ENCODE peak calls at places on chromosomes 5 and 9, in eight cellular contexts. U is cardiac muscle cell, L is right cardiac atrium, V is hepatocyte, Z is stomach, D is left ventricle myocardium inferior, A is aorta, H is PC-3. R is an unnamed sample. For H3K4me1, the result is how much of the 10 kb centered on the place peaks cover.

GRCh38 chr5:157478726-157479125 is 18.7 kb downstream of the NIPAL4 start:
- DNase-seq in U (no peak), A (no peak), H (peak), Z (no peak), D (no peak), L (no peak), V (no peak), R (no peak)

GRCh38 chr9:122110100-122110833 is 17.2 kb upstream of the TTLL11 start:
- DNase-seq in L (no peak), Z (no peak), U (no peak), V (no peak), D (no peak), A (peak), H (no peak), R (no peak)

GRCh38 chr9:136512651-136513066 is 29.8 kb upstream of the SEC16A start:
- DNase-seq in D (peak), Z (no peak), H (no peak), A (no peak), L (peak), U (no peak), V (no peak), R (no peak)

GRCh38 chr5:141961466-141961865 is 3.5 kb upstream of the PCDH12 start:
- DNase-seq in V (no peak), D (no peak), Z (no peak), L (no peak), H (no peak), U (no peak), A (no peak), R (no peak)

GRCh38 chr5:179344301-179345178 is 721 bp downstream of the ADAMTS2 start:
- DNase-seq in Z (no peak), H (no peak), L (peak), D (no peak), U (peak), V (peak), A (peak), R (no peak)

GRCh38 chr5:97131139-97131710 is 11.2 kb downstream of the LIX1 start:
- DNase-seq in A (no peak), U (no peak), D (no peak), V (no peak), L (no peak), Z (no peak), H (no peak), R (no peak)

GRCh38 chr5:137619191-137619870 is 116.6 kb downstream of the KLHL3 start:
- DNase-seq in H (peak), V (no peak), D (peak), Z (no peak), L (peak), A (peak), U (no peak), R (peak)

GRCh38 chr9:7234144-7234543 is 476.4 kb downstream of the KDM4C start:
- DNase-seq in L (no peak), H (peak), V (peak), D (no peak), A (no peak), U (peak), Z (no peak), R (no peak)

GRCh38 chr5:179820127-179820482 is 600 bp upstream of the SQSTM1 start:
- DNase-seq in Z (no peak), D (no peak), H (no peak), L (peak), A (no peak), V (no peak), U (no peak), R (no peak)

GRCh38 chr9:70003786-70004185 is 39.9 kb upstream of the MAMDC2 start:
- DNase-seq in A (no peak), Z (no peak), H (no peak), D (no peak), U (no peak), L (no peak), V (no peak), R (no peak)

GRCh38 chr5:165290535-165290934 is 1785.1 kb downstream of the MAT2B start:
- DNase-seq in V (no peak), L (no peak), Z (no peak), H (no peak), A (no peak), D (no peak), U (no peak), R (no peak)

GRCh38 chr5:142435410-142436115 is 110.7 kb upstream of the SPRY4 start:
- DNase-seq in A (no peak), U (no peak), D (no peak), L (no peak), Z (no peak), H (no peak), V (no peak), R (no peak)

GRCh38 chr9:127397722-127398647 is 1.0 kb downstream of the SLC2A8 start:
- DNase-seq in H (peak), U (peak), A (peak), Z (peak), L (peak), D (peak), V (peak), R (peak)

GRCh38 chr5:53613036-53613435 is 52.6 kb downstream of the NDUFS4 start:
- DNase-seq in L (no peak), A (no peak), U (peak), H (no peak), D (no peak), Z (no peak), V (peak), R (no peak)

GRCh38 chr9:2711716-2712115 is 5.6 kb upstream of the KCNV2 start:
- DNase-seq in Z (no peak), H (no peak), L (no peak), A (no peak), V (no peak), U (peak), D (no peak), R (no peak)

GRCh38 chr9:134566936-134567335 is 74.7 kb upstream of the COL5A1 start:
- DNase-seq in U (no peak), L (no peak), A (peak), D (no peak), V (peak), H (no peak), Z (peak), R (no peak)

GRCh38 chr9:119284587-119285337 is 84.5 kb downstream of the BRINP1 start:
- DNase-seq in L (peak), V (no peak), H (no peak), U (no peak), A (no peak), D (no peak), Z (no peak), R (no peak)

GRCh38 chr5:162496080-162496808 is 428.7 kb downstream of the GABRG2 start:
- DNase-seq in V (no peak), D (no peak), Z (no peak), U (no peak), A (no peak), H (peak), L (no peak), R (no peak)

GRCh38 chr9:3360245-3360644 is 165.6 kb downstream of the RFX3 start:
- DNase-seq in V (no peak), Z (no peak), H (no peak), U (no peak), A (no peak), D (no peak), L (no peak), R (no peak)

GRCh38 chr5:657570-657969 is 35.6 kb downstream of the TPPP start:
- DNase-seq in Z (no peak), H (peak), A (no peak), V (no peak), L (no peak), D (no peak), U (no peak), R (no peak)

GRCh38 chr5:124996764-124997077 is 250.3 kb upstream of the ZNF608 start:
- DNase-seq in L (no peak), H (peak), A (no peak), U (no peak), D (no peak), Z (no peak), V (no peak), R (no peak)

GRCh38 chr9:125755340-125755739 is 8.2 kb downstream of the PBX3 start:
- DNase-seq in A (no peak), D (no peak), Z (no peak), L (no peak), U (no peak), V (no peak), H (no peak), R (no peak)

GRCh38 chr9:4096121-4096520 is 203.7 kb downstream of the GLIS3 start:
- DNase-seq in H (no peak), U (no peak), A (no peak), D (no peak), Z (no peak), L (no peak), V (no peak), R (no peak)

GRCh38 chr5:129413570-129413969 is 46.5 kb upstream of the ADAMTS19 start:
- DNase-seq in L (no peak), D (no peak), H (no peak), A (no peak), U (no peak), Z (no peak), V (no peak), R (no peak)

GRCh38 chr5:134784946-134785620 is 26.5 kb downstream of the DDX46 start:
- DNase-seq in L (no peak), Z (no peak), A (no peak), V (no peak), U (no peak), D (no peak), H (no peak), R (no peak)

GRCh38 chr5:119801570-119801969 is 172.2 kb downstream of the FAM170A start:
- DNase-seq in H (no peak), L (no peak), D (no peak), A (no peak), Z (no peak), U (no peak), V (no peak), R (no peak)

DNA sequence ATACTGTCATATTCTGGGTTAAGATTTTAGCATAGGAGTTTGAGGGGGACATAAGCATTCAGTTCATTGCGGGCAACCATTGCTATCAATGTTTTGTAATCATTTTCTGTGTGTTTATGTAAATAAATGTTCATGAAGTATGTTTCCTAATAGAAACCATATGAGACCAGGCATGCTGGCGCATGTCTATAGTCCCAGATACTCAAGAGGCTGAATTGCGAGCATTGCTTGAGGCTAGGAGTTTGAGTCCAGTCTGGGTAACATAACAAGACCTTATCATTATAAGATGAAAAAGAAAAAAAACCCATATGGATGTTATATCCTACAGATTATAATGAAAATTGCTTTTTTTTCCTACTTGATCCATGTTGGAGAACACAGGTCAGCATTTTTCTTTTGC is 91.1 kb downstream of the F2RL2 start:
- DNase-seq in V (no peak), U (no peak), H (no peak), L (no peak), A (no peak), Z (no peak), D (no peak), R (no peak)
- H3K4me1 ChIP-seq in V (under half), U (under half), H (under half), L (under half), A (under half), Z (under half), D (under half), R (under half)

DNA sequence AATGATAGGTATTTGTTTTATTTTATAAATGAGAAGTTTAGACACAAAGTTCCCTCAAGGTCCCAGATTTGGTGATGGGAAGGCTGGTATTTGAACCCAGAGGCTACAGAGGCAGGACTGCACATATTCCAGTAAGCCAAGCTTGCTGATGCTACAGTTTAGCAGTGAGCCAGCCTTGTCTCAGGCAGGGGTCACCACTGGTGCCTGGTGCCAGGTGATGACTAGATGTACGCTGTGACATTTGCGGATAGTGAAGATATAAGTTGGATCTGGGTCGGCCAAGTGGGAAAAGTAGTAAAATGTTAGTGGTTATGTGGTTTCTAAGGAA is 143.9 kb downstream of the AOPEP start:
- DNase-seq in H (peak), D (no peak), V (no peak), L (no peak), A (no peak), U (no peak), Z (no peak), R (peak)
- H3K4me1 ChIP-seq in H (half or more), D (half or more), V (under half), L (under half), A (under half), U (half or more), Z (under half), R (under half)

DNA sequence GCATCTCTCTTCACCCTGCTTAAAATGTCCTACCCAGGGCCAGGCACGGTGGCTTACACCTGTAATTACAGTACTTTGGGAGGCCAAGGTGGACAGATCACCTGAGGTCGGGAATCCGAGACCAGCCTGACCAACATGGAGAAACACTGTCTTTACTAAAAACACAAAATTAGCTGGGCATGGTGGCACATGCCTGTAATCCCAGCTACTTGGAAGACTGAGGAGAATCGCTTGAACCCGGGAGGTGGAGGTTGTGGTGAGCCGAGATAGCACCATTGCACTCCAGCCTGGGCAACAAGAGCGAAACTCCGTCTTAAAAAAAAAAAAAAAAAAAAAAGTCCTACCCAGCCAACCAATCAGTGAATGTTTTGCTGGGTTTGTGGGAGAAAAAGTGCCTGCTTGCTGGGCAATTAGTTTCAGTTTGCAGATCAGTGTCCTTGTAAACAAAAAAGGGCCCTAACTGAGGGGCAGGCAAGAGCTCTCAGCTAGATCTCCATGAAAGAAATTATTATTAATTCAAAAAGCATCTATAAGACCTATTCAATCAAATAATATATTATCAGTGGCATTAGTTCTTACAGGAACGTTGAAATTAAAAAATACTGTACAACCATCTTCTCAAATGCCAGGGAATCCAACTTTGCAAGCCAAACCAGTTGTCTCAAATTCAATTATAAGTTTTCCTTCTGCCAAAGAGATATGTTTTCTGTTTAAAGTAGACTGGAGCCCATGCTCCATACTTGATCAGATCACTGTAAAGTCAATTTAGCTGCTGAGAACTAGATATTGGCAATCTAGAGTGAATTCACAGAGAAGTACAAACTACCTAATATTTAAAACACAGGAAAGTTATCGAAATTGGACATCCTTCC is 3.9 kb downstream of the MEGF9 start:
- DNase-seq in U (no peak), A (no peak), H (peak), Z (no peak), V (no peak), D (no peak), L (no peak), R (no peak)
- H3K4me1 ChIP-seq in U (under half), A (under half), H (under half), Z (under half), V (under half), D (half or more), L (under half), R (under half)

GRCh38 chr5:145936401-145937131 is at the start of gene SH3RF2:
- DNase-seq in Z (peak), V (peak), D (peak), L (peak), U (peak), A (peak), H (peak), R (peak)
- H3K4me1 ChIP-seq in Z (under half), V (under half), D (under half), L (under half), U (under half), A (under half), H (under half), R (under half)

GRCh38 chr5:177378884-177379883 is 5.0 kb upstream of the SLC34A1 start:
- DNase-seq in H (peak), V (peak), A (no peak), Z (no peak), D (no peak), U (no peak), L (no peak), R (no peak)

GRCh38 chr5:177376107-177376506 is 8.1 kb upstream of the SLC34A1 start:
- DNase-seq in U (no peak), H (no peak), D (no peak), Z (no peak), A (no peak), V (no peak), L (no peak), R (no peak)

GRCh38 chr5:177374211-177374610 is 10.0 kb upstream of the SLC34A1 start:
- DNase-seq in A (no peak), L (no peak), U (no peak), V (no peak), D (no peak), Z (no peak), H (no peak), R (no peak)

GRCh38 chr5:177380805-177381126 is 3.5 kb upstream of the SLC34A1 start:
- DNase-seq in D (no peak), Z (no peak), U (no peak), H (no peak), A (no peak), L (no peak), V (no peak), R (no peak)

DNA sequence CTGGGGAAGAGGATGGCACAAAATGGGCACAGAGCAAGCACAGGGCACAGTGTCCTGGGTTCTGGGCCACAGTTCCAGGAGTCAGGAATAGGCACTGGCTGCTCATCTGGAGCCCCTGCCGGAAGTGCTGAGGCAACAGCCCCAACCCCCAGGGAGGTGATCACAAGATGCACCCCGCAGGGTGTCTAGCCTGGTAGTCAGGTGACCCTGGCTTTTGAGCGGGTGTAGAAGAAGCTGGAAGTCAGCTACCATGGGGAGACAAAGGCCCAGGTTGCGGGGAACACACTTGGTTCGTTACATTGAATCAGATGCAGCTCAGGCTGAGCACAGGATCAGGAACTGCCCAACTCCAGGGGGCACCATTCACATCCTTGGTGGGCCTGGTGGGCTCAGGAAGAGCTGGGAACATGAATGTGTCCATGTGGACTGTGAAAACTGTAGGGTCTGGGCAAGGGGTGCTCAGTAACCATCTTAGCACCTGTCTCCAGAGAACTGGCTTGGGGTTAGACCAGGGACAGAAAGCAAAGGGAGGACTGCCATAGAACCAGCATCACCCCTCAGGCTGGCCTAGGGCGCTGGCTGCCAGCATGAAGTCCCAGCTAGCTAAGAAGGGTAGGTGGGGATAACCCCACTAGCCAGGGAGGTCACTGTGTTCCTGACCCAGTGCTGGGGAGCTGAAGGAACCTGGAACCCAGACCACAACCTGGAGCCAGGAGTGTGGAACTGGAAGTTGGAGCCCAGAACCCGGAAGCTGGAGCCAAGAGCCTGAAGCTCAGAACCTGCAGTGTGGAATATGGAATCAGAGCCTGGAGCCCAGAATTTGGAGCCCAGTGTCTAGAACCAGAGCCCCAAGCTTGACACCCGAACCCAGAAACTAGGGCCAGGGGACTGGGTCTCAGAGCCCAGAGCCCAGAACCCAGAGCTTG is 6.1 kb upstream of the SLC34A1 start:
- DNase-seq in Z (no peak), V (no peak), A (no peak), D (no peak), L (no peak), H (no peak), U (no peak), R (no peak)
- H3K4me1 ChIP-seq in Z (under half), V (under half), A (under half), D (under half), L (under half), H (under half), U (under half), R (under half)

GRCh38 chr9:128885376-128885775 is 3.4 kb downstream of the LRRC8A start:
- DNase-seq in H (no peak), L (no peak), D (no peak), Z (no peak), U (no peak), V (no peak), A (no peak), R (no peak)

GRCh38 chr9:128882677-128883590 is 1.0 kb downstream of the LRRC8A start:
- DNase-seq in H (no peak), A (peak), U (peak), V (no peak), Z (no peak), D (no peak), L (peak), R (no peak)

GRCh38 chr9:128884164-128884563 is 2.2 kb downstream of the LRRC8A start:
- DNase-seq in H (no peak), A (no peak), V (no peak), L (no peak), Z (no peak), U (no peak), D (no peak), R (no peak)

GRCh38 chr9:128881627-128881883 is 195 bp downstream of the KYAT1 start:
- DNase-seq in U (no peak), H (no peak), D (no peak), L (no peak), V (no peak), A (no peak), Z (no peak), R (no peak)

GRCh38 chr9:128881884-128882676 is at the start of the genes KYAT1 and LRRC8A:
- DNase-seq in Z (peak), A (peak), V (peak), L (peak), H (peak), U (peak), D (peak), R (peak)
- H3K4me1 ChIP-seq in Z (half or more), A (under half), V (under half), L (under half), H (under half), U (under half), D (half or more), R (under half)

GRCh38 chr9:93270976-93271375 is 87.0 kb downstream of the WNK2 start:
- DNase-seq in U (no peak), Z (peak), V (no peak), D (no peak), L (no peak), H (no peak), A (no peak), R (no peak)

GRCh38 chr9:93278164-93278563 is 94.2 kb downstream of the WNK2 start:
- DNase-seq in Z (no peak), V (peak), H (no peak), D (no peak), U (no peak), L (no peak), A (peak), R (no peak)

GRCh38 chr9:93280661-93281259 is 96.8 kb downstream of the WNK2 start:
- DNase-seq in L (no peak), H (peak), Z (no peak), V (no peak), A (no peak), U (no peak), D (no peak), R (no peak)

GRCh38 chr9:93276973-93277372 is 93.0 kb downstream of the WNK2 start:
- DNase-seq in D (no peak), V (no peak), L (no peak), Z (peak), A (no peak), H (peak), U (no peak), R (no peak)
- H3K4me1 ChIP-seq in D (under half), V (under half), L (under half), Z (under half), A (under half), H (under half), U (under half), R (under half)

R was measured in heart left ventricle.